ENCODE peak calls at places on chromosomes 12 and 14, in six cellular contexts. O is heart left ventricle, C is endodermal cell, K is uterus, D is thoracic aorta, N is GM23338. H is an unnamed sample. For H3K4me1, the result is how much of the 10 kb centered on the place peaks cover.

GRCh38 chr12:30794591-30795409 is 40.0 kb upstream of the CAPRIN2 start:
- DNase-seq in O (peak), C (no peak), K (no peak), D (peak), N (peak), H (peak)

GRCh38 chr12:57212701-57213067 is 3.9 kb upstream of the NXPH4 start:
- DNase-seq in O (no peak), C (peak), K (no peak), D (no peak), N (peak), H (no peak)

GRCh38 chr14:99191663-99192621 is 80.1 kb downstream of the BCL11B start:
- DNase-seq in O (peak), C (no peak), K (peak), D (no peak), N (no peak), H (peak)

GRCh38 chr12:13959131-13959734 is 22.2 kb downstream of the GRIN2B start:
- DNase-seq in O (no peak), C (no peak), K (no peak), D (no peak), N (peak), H (no peak)

GRCh38 chr12:67086116-67086515 is 183.0 kb upstream of the CAND1 start:
- DNase-seq in O (no peak), C (no peak), K (no peak), D (no peak), N (no peak), H (no peak)

GRCh38 chr12:14999421-15000047 is 26.7 kb downstream of the PDE6H start:
- DNase-seq in O (no peak), C (no peak), K (no peak), D (no peak), N (no peak), H (peak)

GRCh38 chr14:87995500-87996275 is 2.7 kb upstream of the GALC start:
- DNase-seq in O (no peak), C (peak), K (no peak), D (no peak), N (no peak), H (no peak)

GRCh38 chr12:57150400-57150799 is 3.0 kb upstream of the LRP1-AS start:
- DNase-seq in O (no peak), C (no peak), K (no peak), D (no peak), N (no peak), H (no peak)

GRCh38 chr12:130957304-130957621 is 3.6 kb downstream of the ADGRD1 start:
- DNase-seq in O (no peak), C (no peak), K (no peak), D (no peak), N (no peak), H (no peak)
- H3K4me1 ChIP-seq in O (half or more), C (under half), K (under half), D (under half), N (under half), H (under half)

GRCh38 chr12:121535150-121536057 is 45.4 kb downstream of the KDM2B start:
- DNase-seq in O (no peak), C (no peak), K (no peak), D (no peak), N (no peak), H (no peak)

GRCh38 chr12:121532503-121533390 is 48.1 kb downstream of the KDM2B start:
- DNase-seq in O (peak), C (no peak), K (no peak), D (no peak), N (no peak), H (no peak)

GRCh38 chr12:121536058-121536928 is 44.5 kb downstream of the KDM2B start:
- DNase-seq in O (peak), C (peak), K (peak), D (peak), N (peak), H (no peak)

GRCh38 chr12:121533391-121534090 is 47.3 kb downstream of the KDM2B start:
- DNase-seq in O (no peak), C (no peak), K (no peak), D (no peak), N (no peak), H (no peak)

GRCh38 chr12:121534495-121535148 is 46.2 kb downstream of the KDM2B start:
- DNase-seq in O (no peak), C (peak), K (no peak), D (no peak), N (peak), H (no peak)
- H3K4me1 ChIP-seq in O (half or more), C (under half), K (under half), D (under half), N (under half), H (under half)

GRCh38 chr14:95300697-95301526 is 18.8 kb downstream of the CLMN start:
- DNase-seq in O (no peak), C (no peak), K (no peak), D (no peak), N (no peak), H (no peak)

GRCh38 chr14:95297832-95298231 is 21.9 kb downstream of the CLMN start:
- DNase-seq in O (no peak), C (no peak), K (no peak), D (no peak), N (no peak), H (no peak)

GRCh38 chr14:95299271-95299670 is 20.4 kb downstream of the CLMN start:
- DNase-seq in O (no peak), C (no peak), K (no peak), D (no peak), N (no peak), H (no peak)

GRCh38 chr14:95301527-95302187 is 18.1 kb downstream of the CLMN start:
- DNase-seq in O (no peak), C (no peak), K (no peak), D (no peak), N (no peak), H (no peak)

GRCh38 chr14:95300002-95300696 is 19.6 kb downstream of the CLMN start:
- DNase-seq in O (no peak), C (no peak), K (no peak), D (no peak), N (no peak), H (no peak)
- H3K4me1 ChIP-seq in O (under half), C (under half), K (under half), D (under half), N (under half), H (under half)

DNA sequence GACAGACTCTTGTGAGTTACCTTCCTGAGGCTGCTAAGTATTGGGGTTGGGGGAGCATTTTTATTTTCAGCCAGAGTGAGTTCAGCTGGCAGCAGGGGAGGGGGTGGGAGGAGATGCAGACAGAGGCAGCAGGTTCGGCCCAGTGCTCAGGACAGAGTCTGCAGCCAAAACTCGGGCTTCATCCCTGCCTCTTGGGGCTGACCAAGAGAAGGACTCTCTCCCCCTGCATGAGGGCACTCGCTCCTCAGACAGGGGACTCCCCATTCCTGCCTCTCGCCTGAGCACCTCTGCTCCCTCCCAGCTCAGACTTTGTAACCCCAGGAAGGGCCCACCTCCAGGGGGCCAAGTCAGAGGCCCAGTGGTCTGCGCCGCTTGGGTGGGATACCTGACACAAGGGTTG is 1.1 kb upstream of the AKT1 start:
- DNase-seq in O (no peak), C (no peak), K (no peak), D (no peak), N (no peak), H (no peak)
- H3K4me1 ChIP-seq in O (half or more), C (under half), K (under half), D (half or more), N (under half), H (under half)

GRCh38 chr12:107248187-107248586 is 154.8 kb upstream of the CRY1 start:
- DNase-seq in O (no peak), C (no peak), K (no peak), D (no peak), N (no peak), H (no peak)
- H3K4me1 ChIP-seq in O (under half), C (under half), K (under half), D (under half), N (under half), H (under half)

GRCh38 chr12:117498880-117499279 is 137.5 kb upstream of the NOS1 start:
- DNase-seq in O (no peak), C (no peak), K (no peak), D (no peak), N (no peak), H (no peak)
- H3K4me1 ChIP-seq in O (under half), C (under half), K (under half), D (under half), N (under half), H (under half)

H was measured in foreskin keratinocyte.